ENCODE peak calls at places on chromosome 6, in seven cellular contexts. O, B, E, X, D, S and Q are unnamed samples.

GRCh38 chr6:102075539-102075938 is 682.0 kb downstream of the GRIK2 start:
- DNase-seq in B (no peak), S (no peak), X (no peak), O (no peak), E (no peak), D (no peak), Q (no peak)

GRCh38 chr6:27234576-27234975 is 12.9 kb upstream of the PRSS16 start:
- DNase-seq in B (no peak), X (no peak), E (no peak), D (no peak), O (no peak), S (no peak), Q (no peak)

GRCh38 chr6:148385379-148385778 is 42.7 kb downstream of the SASH1 start:
- DNase-seq in D (no peak), E (no peak), X (no peak), O (no peak), S (no peak), B (no peak), Q (no peak)

GRCh38 chr6:44072959-44073611 is 54.2 kb downstream of the MRPL14 start:
- DNase-seq in X (peak), E (peak), S (peak), B (no peak), O (no peak), D (peak), Q (no peak)

GRCh38 chr6:33824461-33825154 is 20.8 kb upstream of the MLN start:
- DNase-seq in S (no peak), E (no peak), X (no peak), O (no peak), D (peak), B (no peak), Q (no peak)

GRCh38 chr6:166341915-166342292 is 441 bp downstream of the SFT2D1 start:
- DNase-seq in D (no peak), O (no peak), B (no peak), E (no peak), X (peak), S (peak), Q (no peak)

GRCh38 chr6:43850314-43851203 is 80.5 kb downstream of the VEGFA start:
- DNase-seq in S (no peak), B (no peak), D (no peak), O (no peak), E (no peak), X (no peak), Q (no peak)

GRCh38 chr6:18405477-18406293 is 18.5 kb downstream of the RNF144B start:
- DNase-seq in O (no peak), D (no peak), B (no peak), X (no peak), S (peak), E (no peak), Q (peak)

GRCh38 chr6:108621117-108621516 is 60.4 kb downstream of the FOXO3 start:
- DNase-seq in S (peak), O (peak), X (no peak), E (no peak), B (peak), D (no peak), Q (peak)